ENCODE peak calls at places on chromosomes 2 and 18, in four cellular contexts. I is ovary, J is aorta, O is PC-3. H is an unnamed sample. For H3K9me3 and H3K36me3, the result is how much of the 10 kb centered on the place peaks cover.

GRCh38 chr2:62999905-63000304 is 50.7 kb upstream of the OTX1 start:
- DNase-seq in I (no peak), J (peak), O (peak), H (no peak)

GRCh38 chr18:21684731-21685130 is 19.8 kb downstream of the ABHD3 start:
- DNase-seq in I (no peak), J (no peak), O (no peak), H (no peak)

GRCh38 chr2:100216015-100216414 is 73.6 kb upstream of the AFF3 start:
- DNase-seq in I (no peak), J (peak), O (no peak), H (no peak)

GRCh38 chr2:197057946-197058345 is 131.4 kb upstream of the PGAP1 start:
- DNase-seq in I (no peak), J (no peak), O (peak), H (no peak)

GRCh38 chr18:70400473-70400872 is 111.6 kb downstream of the SOCS6 start:
- DNase-seq in I (no peak), J (no peak), O (no peak), H (no peak)

GRCh38 chr2:27189989-27190388 is 21.9 kb upstream of the ATRAID start:
- DNase-seq in I (no peak), J (no peak), O (no peak), H (no peak)

GRCh38 chr2:198465970-198466369 is 661.6 kb downstream of the PLCL1 start:
- DNase-seq in I (no peak), J (no peak), O (no peak), H (no peak)

GRCh38 chr18:73679941-73680700 is 467.5 kb downstream of the FBXO15 start:
- DNase-seq in I (no peak), J (no peak), O (peak), H (no peak)

GRCh38 chr18:47260138-47260923 is 8.9 kb upstream of the SKOR2 start:
- DNase-seq in I (no peak), J (no peak), O (peak), H (peak)

DNA sequence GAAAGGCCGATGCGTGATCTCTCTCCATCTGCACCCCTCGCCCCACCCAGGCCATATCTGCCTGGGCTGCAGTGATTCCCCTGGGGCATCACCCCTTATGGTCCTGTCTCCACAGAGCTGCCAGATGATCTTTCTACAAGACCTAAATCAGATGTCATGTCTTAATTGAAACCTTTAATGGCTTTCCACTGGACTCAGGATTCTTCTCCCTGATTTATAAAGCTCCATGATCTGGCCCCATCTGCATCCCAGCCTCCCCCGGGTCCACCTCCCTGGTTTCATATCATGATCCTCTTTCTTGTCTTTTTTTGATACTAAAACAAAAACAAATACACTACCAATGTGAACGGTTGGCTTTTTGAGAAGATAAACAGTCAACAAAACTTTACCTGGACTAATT is 132.4 kb upstream of the SNTG2 start:
- DNase-seq in I (no peak), J (no peak), O (no peak), H (no peak)
- H3K9me3 ChIP-seq in I (under half), J (under half), O (under half), H (under half)

GRCh38 chr2:106127776-106128268 is 66.3 kb downstream of the UXS1 start:
- DNase-seq in I (no peak), J (no peak), O (no peak), H (no peak)
- H3K36me3 ChIP-seq in I (under half), J (under half), O (under half), H (under half)

GRCh38 chr2:1681017-1681318 is 63.3 kb downstream of the PXDN start:
- DNase-seq in I (no peak), J (no peak), O (no peak), H (no peak)

GRCh38 chr2:1685078-1685956 is 59.0 kb downstream of the PXDN start:
- DNase-seq in I (no peak), J (no peak), O (no peak), H (peak)

GRCh38 chr2:1685957-1686783 is 58.1 kb downstream of the PXDN start:
- DNase-seq in I (no peak), J (no peak), O (peak), H (peak)

GRCh38 chr2:1681323-1682310 is 62.7 kb downstream of the PXDN start:
- DNase-seq in I (no peak), J (no peak), O (no peak), H (no peak)

GRCh38 chr2:1683297-1683696 is 61.0 kb downstream of the PXDN start:
- DNase-seq in I (no peak), J (no peak), O (no peak), H (no peak)
- H3K9me3 ChIP-seq in I (under half), J (under half), O (under half), H (under half)

DNA sequence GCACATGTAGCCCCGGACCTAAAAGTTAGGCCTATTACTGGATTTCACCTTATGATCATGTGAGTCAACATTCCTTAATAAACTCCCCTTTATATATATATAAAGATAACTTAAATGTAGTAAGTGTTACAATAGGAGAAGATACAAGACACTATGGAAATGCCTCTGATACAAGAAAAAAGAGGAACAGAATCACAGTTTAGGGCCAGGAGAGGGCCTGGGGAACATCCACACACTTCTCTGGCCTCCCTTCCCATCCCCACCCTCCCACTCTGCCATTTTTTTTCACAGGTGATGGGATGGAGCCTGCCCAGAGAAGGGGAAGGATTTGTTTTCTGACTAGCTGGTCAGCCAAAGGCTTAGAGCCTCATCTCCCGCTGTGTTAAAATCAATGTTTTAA is 6.4 kb downstream of the CDC42EP3 start:
- DNase-seq in I (no peak), J (no peak), O (no peak), H (no peak)
- H3K36me3 ChIP-seq in I (under half), J (under half), O (under half), H (half or more)